ENCODE peak calls at places on chromosome 11, in eight cellular contexts. One of them, this sample, is unnamed.

GRCh38 chr11:44305643-44306468 is 4.1 kb downstream of the ALX4 start:
- DNase-seq in fibroblast of pulmonary artery: no peak
- DNase-seq in iris pigment epithelial cell: peak
- DNase-seq in IMR-90: no peak
- DNase-seq in choroid plexus epithelial cell: peak
- DNase-seq in lower lobe of right lung: peak
- DNase-seq in nucleus accumbens: no peak
- DNase-seq in mammary epithelial cell: no peak
- DNase-seq in this sample: no peak

GRCh38 chr11:46300270-46300669 is 22.8 kb downstream of the CREB3L1 start:
- DNase-seq in fibroblast of pulmonary artery: no peak
- DNase-seq in iris pigment epithelial cell: no peak
- DNase-seq in IMR-90: no peak
- DNase-seq in choroid plexus epithelial cell: no peak
- DNase-seq in lower lobe of right lung: no peak
- DNase-seq in nucleus accumbens: no peak
- DNase-seq in mammary epithelial cell: peak
- DNase-seq in this sample: no peak

GRCh38 chr11:9069861-9070470 is 21.4 kb downstream of the SCUBE2 start:
- DNase-seq in fibroblast of pulmonary artery: no peak
- DNase-seq in iris pigment epithelial cell: no peak
- DNase-seq in IMR-90: no peak
- DNase-seq in choroid plexus epithelial cell: no peak
- DNase-seq in lower lobe of right lung: no peak
- DNase-seq in nucleus accumbens: no peak
- DNase-seq in mammary epithelial cell: no peak
- DNase-seq in this sample: no peak

GRCh38 chr11:114319716-114320328 is 23.6 kb downstream of the NNMT start:
- DNase-seq in fibroblast of pulmonary artery: peak
- DNase-seq in iris pigment epithelial cell: no peak
- DNase-seq in IMR-90: no peak
- DNase-seq in choroid plexus epithelial cell: no peak
- DNase-seq in lower lobe of right lung: no peak
- DNase-seq in nucleus accumbens: no peak
- DNase-seq in mammary epithelial cell: no peak
- DNase-seq in this sample: no peak

GRCh38 chr11:111193924-111194490 is 51.5 kb upstream of the POU2AF2 start:
- DNase-seq in fibroblast of pulmonary artery: no peak
- DNase-seq in iris pigment epithelial cell: no peak
- DNase-seq in IMR-90: no peak
- DNase-seq in choroid plexus epithelial cell: no peak
- DNase-seq in lower lobe of right lung: no peak
- DNase-seq in nucleus accumbens: no peak
- DNase-seq in mammary epithelial cell: peak
- DNase-seq in this sample: no peak

GRCh38 chr11:125270711-125271110 is 106.2 kb downstream of the PKNOX2 start:
- DNase-seq in fibroblast of pulmonary artery: no peak
- DNase-seq in iris pigment epithelial cell: peak
- DNase-seq in IMR-90: peak
- DNase-seq in choroid plexus epithelial cell: peak
- DNase-seq in lower lobe of right lung: no peak
- DNase-seq in nucleus accumbens: no peak
- DNase-seq in mammary epithelial cell: no peak
- DNase-seq in this sample: no peak

GRCh38 chr11:62804310-62805043 is 763 bp downstream of the NXF1 start:
- DNase-seq in fibroblast of pulmonary artery: peak
- DNase-seq in iris pigment epithelial cell: peak
- DNase-seq in IMR-90: peak
- DNase-seq in choroid plexus epithelial cell: peak
- DNase-seq in lower lobe of right lung: peak
- DNase-seq in nucleus accumbens: no peak
- DNase-seq in mammary epithelial cell: peak
- DNase-seq in this sample: no peak

GRCh38 chr11:125944350-125945010 is 1.4 kb upstream of the VSIG10L2 start:
- DNase-seq in fibroblast of pulmonary artery: no peak
- DNase-seq in iris pigment epithelial cell: no peak
- DNase-seq in IMR-90: no peak
- DNase-seq in choroid plexus epithelial cell: no peak
- DNase-seq in lower lobe of right lung: no peak
- DNase-seq in nucleus accumbens: no peak
- DNase-seq in mammary epithelial cell: no peak
- DNase-seq in this sample: no peak

GRCh38 chr11:46710821-46711269 is 8.2 kb upstream of the F2 start:
- DNase-seq in fibroblast of pulmonary artery: peak
- DNase-seq in iris pigment epithelial cell: peak
- DNase-seq in IMR-90: peak
- DNase-seq in choroid plexus epithelial cell: peak
- DNase-seq in lower lobe of right lung: no peak
- DNase-seq in nucleus accumbens: no peak
- DNase-seq in mammary epithelial cell: peak
- DNase-seq in this sample: no peak

GRCh38 chr11:75506827-75507226 is 18.9 kb downstream of the GDPD5 start:
- DNase-seq in fibroblast of pulmonary artery: no peak
- DNase-seq in iris pigment epithelial cell: no peak
- DNase-seq in IMR-90: no peak
- DNase-seq in choroid plexus epithelial cell: no peak
- DNase-seq in lower lobe of right lung: no peak
- DNase-seq in nucleus accumbens: no peak
- DNase-seq in mammary epithelial cell: no peak
- DNase-seq in this sample: no peak

GRCh38 chr11:127392575-127392974 is 392.0 kb upstream of the KIRREL3 start:
- DNase-seq in fibroblast of pulmonary artery: no peak
- DNase-seq in iris pigment epithelial cell: no peak
- DNase-seq in IMR-90: no peak
- DNase-seq in choroid plexus epithelial cell: no peak
- DNase-seq in lower lobe of right lung: no peak
- DNase-seq in nucleus accumbens: no peak
- DNase-seq in mammary epithelial cell: no peak
- DNase-seq in this sample: no peak

GRCh38 chr11:55936300-55936699 is at the start of gene OR5I1:
- DNase-seq in fibroblast of pulmonary artery: no peak
- DNase-seq in iris pigment epithelial cell: no peak
- DNase-seq in IMR-90: no peak
- DNase-seq in choroid plexus epithelial cell: no peak
- DNase-seq in lower lobe of right lung: no peak
- DNase-seq in nucleus accumbens: no peak
- DNase-seq in mammary epithelial cell: no peak
- DNase-seq in this sample: no peak

GRCh38 chr11:82682003-82682751 is 51.5 kb downstream of the FAM181B start:
- DNase-seq in fibroblast of pulmonary artery: peak
- DNase-seq in iris pigment epithelial cell: peak
- DNase-seq in IMR-90: peak
- DNase-seq in choroid plexus epithelial cell: peak
- DNase-seq in lower lobe of right lung: no peak
- DNase-seq in nucleus accumbens: no peak
- DNase-seq in mammary epithelial cell: peak
- DNase-seq in this sample: no peak

GRCh38 chr11:59182457-59183151 is 10.7 kb downstream of the DTX4 start:
- DNase-seq in fibroblast of pulmonary artery: no peak
- DNase-seq in iris pigment epithelial cell: no peak
- DNase-seq in IMR-90: no peak
- DNase-seq in choroid plexus epithelial cell: no peak
- DNase-seq in lower lobe of right lung: no peak
- DNase-seq in nucleus accumbens: no peak
- DNase-seq in mammary epithelial cell: peak
- DNase-seq in this sample: no peak

GRCh38 chr11:35151241-35151640 is 12.3 kb downstream of the CD44 start:
- DNase-seq in fibroblast of pulmonary artery: no peak
- DNase-seq in iris pigment epithelial cell: peak
- DNase-seq in IMR-90: no peak
- DNase-seq in choroid plexus epithelial cell: peak
- DNase-seq in lower lobe of right lung: no peak
- DNase-seq in nucleus accumbens: no peak
- DNase-seq in mammary epithelial cell: no peak
- DNase-seq in this sample: no peak

GRCh38 chr11:64250875-64251721 is at the start of gene PLCB3:
- DNase-seq in fibroblast of pulmonary artery: no peak
- DNase-seq in iris pigment epithelial cell: peak
- DNase-seq in IMR-90: no peak
- DNase-seq in choroid plexus epithelial cell: no peak
- DNase-seq in lower lobe of right lung: peak
- DNase-seq in nucleus accumbens: peak
- DNase-seq in mammary epithelial cell: peak
- DNase-seq in this sample: peak

GRCh38 chr11:20374746-20375305 is 11.3 kb downstream of the HTATIP2 start:
- DNase-seq in fibroblast of pulmonary artery: peak
- DNase-seq in iris pigment epithelial cell: peak
- DNase-seq in IMR-90: peak
- DNase-seq in choroid plexus epithelial cell: peak
- DNase-seq in lower lobe of right lung: no peak
- DNase-seq in nucleus accumbens: no peak
- DNase-seq in mammary epithelial cell: peak
- DNase-seq in this sample: no peak

GRCh38 chr11:2399488-2400068 is 972 bp upstream of the TSSC4 start:
- DNase-seq in fibroblast of pulmonary artery: peak
- DNase-seq in iris pigment epithelial cell: peak
- DNase-seq in IMR-90: no peak
- DNase-seq in choroid plexus epithelial cell: peak
- DNase-seq in lower lobe of right lung: no peak
- DNase-seq in nucleus accumbens: no peak
- DNase-seq in mammary epithelial cell: no peak
- DNase-seq in this sample: no peak

GRCh38 chr11:21511835-21512440 is 680.9 kb upstream of the ANO5 start:
- DNase-seq in fibroblast of pulmonary artery: peak
- DNase-seq in iris pigment epithelial cell: peak
- DNase-seq in IMR-90: no peak
- DNase-seq in choroid plexus epithelial cell: peak
- DNase-seq in lower lobe of right lung: peak
- DNase-seq in nucleus accumbens: peak
- DNase-seq in mammary epithelial cell: peak
- DNase-seq in this sample: peak

GRCh38 chr11:130585545-130585944 is 137.1 kb downstream of the ADAMTS15 start:
- DNase-seq in fibroblast of pulmonary artery: peak
- DNase-seq in iris pigment epithelial cell: no peak
- DNase-seq in IMR-90: no peak
- DNase-seq in choroid plexus epithelial cell: peak
- DNase-seq in lower lobe of right lung: no peak
- DNase-seq in nucleus accumbens: no peak
- DNase-seq in mammary epithelial cell: peak
- DNase-seq in this sample: no peak

GRCh38 chr11:126310229-126310991 is 6.5 kb downstream of the DCPS start:
- DNase-seq in fibroblast of pulmonary artery: peak
- DNase-seq in iris pigment epithelial cell: peak
- DNase-seq in IMR-90: peak
- DNase-seq in choroid plexus epithelial cell: peak
- DNase-seq in lower lobe of right lung: peak
- DNase-seq in nucleus accumbens: peak
- DNase-seq in mammary epithelial cell: peak
- DNase-seq in this sample: peak

GRCh38 chr11:86660011-86660595 is 12.3 kb downstream of the ME3 start:
- DNase-seq in fibroblast of pulmonary artery: peak
- DNase-seq in iris pigment epithelial cell: peak
- DNase-seq in IMR-90: peak
- DNase-seq in choroid plexus epithelial cell: peak
- DNase-seq in lower lobe of right lung: no peak
- DNase-seq in nucleus accumbens: no peak
- DNase-seq in mammary epithelial cell: peak
- DNase-seq in this sample: no peak

GRCh38 chr11:2987881-2988280 is 4.2 kb downstream of the NAP1L4 start:
- DNase-seq in fibroblast of pulmonary artery: no peak
- DNase-seq in iris pigment epithelial cell: peak
- DNase-seq in IMR-90: no peak
- DNase-seq in choroid plexus epithelial cell: no peak
- DNase-seq in lower lobe of right lung: no peak
- DNase-seq in nucleus accumbens: no peak
- DNase-seq in mammary epithelial cell: no peak
- DNase-seq in this sample: no peak

GRCh38 chr11:128603752-128604472 is 16.6 kb upstream of the ETS1 start:
- DNase-seq in fibroblast of pulmonary artery: peak
- DNase-seq in iris pigment epithelial cell: no peak
- DNase-seq in IMR-90: no peak
- DNase-seq in choroid plexus epithelial cell: peak
- DNase-seq in lower lobe of right lung: no peak
- DNase-seq in nucleus accumbens: no peak
- DNase-seq in mammary epithelial cell: no peak
- DNase-seq in this sample: no peak

GRCh38 chr11:83326326-83326725 is 40.2 kb upstream of the CCDC90B start:
- DNase-seq in fibroblast of pulmonary artery: no peak
- DNase-seq in iris pigment epithelial cell: no peak
- DNase-seq in IMR-90: no peak
- DNase-seq in choroid plexus epithelial cell: no peak
- DNase-seq in lower lobe of right lung: no peak
- DNase-seq in nucleus accumbens: no peak
- DNase-seq in mammary epithelial cell: no peak
- DNase-seq in this sample: no peak

GRCh38 chr11:3995949-3996554 is 98.5 kb upstream of the RRM1 start:
- DNase-seq in fibroblast of pulmonary artery: peak
- DNase-seq in iris pigment epithelial cell: peak
- DNase-seq in IMR-90: peak
- DNase-seq in choroid plexus epithelial cell: no peak
- DNase-seq in lower lobe of right lung: no peak
- DNase-seq in nucleus accumbens: no peak
- DNase-seq in mammary epithelial cell: no peak
- DNase-seq in this sample: no peak

GRCh38 chr11:102518296-102519094 is 12.1 kb downstream of the MMP7 start:
- DNase-seq in fibroblast of pulmonary artery: no peak
- DNase-seq in iris pigment epithelial cell: no peak
- DNase-seq in IMR-90: no peak
- DNase-seq in choroid plexus epithelial cell: no peak
- DNase-seq in lower lobe of right lung: no peak
- DNase-seq in nucleus accumbens: no peak
- DNase-seq in mammary epithelial cell: peak
- DNase-seq in this sample: no peak

GRCh38 chr11:12198261-12198925 is 88.0 kb downstream of the MICAL2 start:
- DNase-seq in fibroblast of pulmonary artery: no peak
- DNase-seq in iris pigment epithelial cell: no peak
- DNase-seq in IMR-90: no peak
- DNase-seq in choroid plexus epithelial cell: no peak
- DNase-seq in lower lobe of right lung: no peak
- DNase-seq in nucleus accumbens: no peak
- DNase-seq in mammary epithelial cell: no peak
- DNase-seq in this sample: no peak